ENCODE peak calls at places on chromosomes 4 and X, in six cellular contexts. F is transverse colon, O is GM12878, E is suprapubic skin, G is breast epithelium, K is spleen. H is an unnamed sample.

GRCh38 chrX:10761447-10761846 is 141.1 kb upstream of the MID1 start:
- DNase-seq in F (no peak), O (no peak), E (no peak), G (no peak), K (no peak), H (no peak)

GRCh38 chrX:78555401-78555980 is 103.6 kb downstream of the RTL3 start:
- DNase-seq in F (no peak), O (no peak), E (no peak), G (no peak), K (no peak), H (no peak)

GRCh38 chr4:1274871-1275270 is 14.8 kb upstream of the MAEA start:
- DNase-seq in F (no peak), O (no peak), E (no peak), G (no peak), K (no peak), H (no peak)

GRCh38 chrX:134836497-134836968 is 154.3 kb upstream of the SMIM10 start:
- DNase-seq in F (no peak), O (no peak), E (no peak), G (no peak), K (no peak), H (no peak)

GRCh38 chrX:139639253-139639652 is 68.7 kb downstream of the MCF2 start:
- DNase-seq in F (no peak), O (no peak), E (no peak), G (no peak), K (no peak), H (no peak)

GRCh38 chr4:142845293-142846070 is 619 bp downstream of the INPP4B start:
- DNase-seq in F (peak), O (no peak), E (no peak), G (no peak), K (peak), H (no peak)

GRCh38 chr4:4687935-4688727 is 146.3 kb upstream of the STX18 start:
- DNase-seq in F (no peak), O (no peak), E (no peak), G (no peak), K (no peak), H (no peak)

GRCh38 chrX:45632506-45632905 is 431.8 kb upstream of the DIPK2B start:
- DNase-seq in F (no peak), O (no peak), E (no peak), G (no peak), K (peak), H (no peak)

GRCh38 chr4:40200881-40201797 is 4.3 kb downstream of the RHOH start:
- DNase-seq in F (no peak), O (no peak), E (no peak), G (no peak), K (no peak), H (peak)

GRCh38 chr4:121764702-121765367 is at the start of gene SMIM43:
- DNase-seq in F (no peak), O (no peak), E (no peak), G (no peak), K (no peak), H (no peak)

GRCh38 chrX:19625612-19626011 is 110.3 kb upstream of the MAP3K15 start:
- DNase-seq in F (peak), O (no peak), E (no peak), G (no peak), K (no peak), H (no peak)

GRCh38 chrX:129979207-129979920 is 3.1 kb upstream of the BCORL1 start:
- DNase-seq in F (peak), O (no peak), E (peak), G (no peak), K (peak), H (no peak)

GRCh38 chrX:39957816-39958561 is 139.8 kb downstream of the BCOR start:
- DNase-seq in F (no peak), O (no peak), E (no peak), G (no peak), K (no peak), H (no peak)

GRCh38 chr4:57548856-57549255 is 438.7 kb upstream of the IGFBP7 start:
- DNase-seq in F (no peak), O (no peak), E (no peak), G (no peak), K (no peak), H (no peak)

GRCh38 chr4:57554693-57555092 is 444.5 kb upstream of the IGFBP7 start:
- DNase-seq in F (no peak), O (no peak), E (no peak), G (no peak), K (no peak), H (no peak)

GRCh38 chr4:57550143-57550542 is 440.0 kb upstream of the IGFBP7 start:
- DNase-seq in F (no peak), O (no peak), E (no peak), G (no peak), K (no peak), H (no peak)

DNA sequence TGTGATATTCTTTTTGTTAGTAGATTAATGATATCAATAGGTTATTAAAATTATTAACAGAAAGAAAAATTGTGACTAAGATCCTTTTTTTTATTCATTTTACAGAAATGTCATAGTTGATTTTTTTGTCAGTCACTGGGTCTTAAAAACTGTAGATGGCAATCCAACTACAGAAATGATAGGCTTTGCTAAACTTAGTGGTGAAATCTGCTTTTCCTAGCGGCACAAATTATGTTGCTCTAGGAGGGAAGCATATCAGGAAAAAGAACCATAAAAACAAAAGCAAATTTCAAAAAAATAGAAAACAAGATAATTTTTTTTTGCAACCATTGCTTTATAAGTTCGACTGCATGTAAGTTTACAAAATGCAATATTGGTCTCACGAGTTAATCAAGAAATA is 443.5 kb upstream of the IGFBP7 start:
- DNase-seq in F (no peak), O (no peak), E (no peak), G (no peak), K (no peak), H (no peak)
- TF ChIP-seq CTCF in F (no peak), O (no peak), E (no peak), G (no peak), K (no peak), H (no peak)

GRCh38 chrX:57771689-57772088 is 91.6 kb upstream of the NLRP2B start:
- DNase-seq in F (no peak), O (no peak), E (no peak), G (no peak), K (no peak), H (no peak)
- TF ChIP-seq POLR2A in F (no peak), O (no peak), E (no peak), G (no peak), K (no peak), H (no peak)

GRCh38 chr4:185357220-185357619 is 38.5 kb downstream of the LRP2BP start:
- DNase-seq in F (no peak), O (no peak), E (no peak), G (no peak), K (no peak), H (no peak)

GRCh38 chr4:185359767-185360446 is 35.8 kb downstream of the LRP2BP start:
- DNase-seq in F (no peak), O (no peak), E (no peak), G (no peak), K (no peak), H (no peak)

GRCh38 chr4:185361872-185362271 is 33.9 kb downstream of the LRP2BP start:
- DNase-seq in F (no peak), O (no peak), E (no peak), G (no peak), K (no peak), H (no peak)

GRCh38 chr4:185358514-185359433 is 37.0 kb downstream of the LRP2BP start:
- DNase-seq in F (no peak), O (no peak), E (no peak), G (no peak), K (no peak), H (no peak)

GRCh38 chr4:185357733-185358440 is 37.8 kb downstream of the LRP2BP start:
- DNase-seq in F (no peak), O (no peak), E (no peak), G (no peak), K (no peak), H (no peak)
- TF ChIP-seq POLR2AphosphoS5 in F (no peak), O (no peak), E (no peak), G (no peak), K (no peak), H (no peak)

GRCh38 chr4:177051473-177052060 is 258.1 kb upstream of the NEIL3 start:
- DNase-seq in F (peak), O (no peak), E (no peak), G (no peak), K (no peak), H (no peak)
- TF ChIP-seq CTCF in F (peak), O (peak), E (no peak), G (no peak), K (no peak), H (no peak)

GRCh38 chr4:56530269-56531148 is 24.9 kb downstream of the ARL9 start:
- DNase-seq in F (peak), O (no peak), E (peak), G (peak), K (peak), H (no peak)
- TF ChIP-seq POLR2A in F (no peak), O (no peak), E (no peak), G (no peak), K (no peak), H (no peak)

GRCh38 chrX:42673411-42673810 is 104.6 kb downstream of the PPP1R2C start:
- DNase-seq in F (no peak), O (no peak), E (no peak), G (no peak), K (no peak), H (no peak)
- TF ChIP-seq POLR2AphosphoS5 in F (no peak), O (no peak), E (no peak), G (no peak), K (no peak), H (no peak)